ENCODE peak calls at places on chromosome 2, in seven cellular contexts. M, W, P, Y, X, B and V are unnamed samples.

GRCh38 chr2:225937625-225938024 is 538.1 kb downstream of the NYAP2 start:
- DNase-seq in M (peak), W (no peak), P (peak), Y (peak), X (no peak), B (no peak), V (no peak)

GRCh38 chr2:25981596-25982272 is 563 bp downstream of the KIF3C start:
- DNase-seq in M (no peak), W (peak), P (no peak), Y (no peak), X (no peak), B (peak), V (no peak)

GRCh38 chr2:233840520-233840919 is 13.8 kb downstream of the HJURP start:
- DNase-seq in M (no peak), W (no peak), P (no peak), Y (no peak), X (no peak), B (no peak), V (no peak)

GRCh38 chr2:229417176-229417575 is 146.1 kb upstream of the PID1 start:
- DNase-seq in M (no peak), W (no peak), P (no peak), Y (no peak), X (no peak), B (no peak), V (no peak)

GRCh38 chr2:128445533-128445900 is 126.8 kb upstream of the HS6ST1 start:
- DNase-seq in M (no peak), W (peak), P (no peak), Y (no peak), X (no peak), B (no peak), V (no peak)

GRCh38 chr2:14536976-14537375 is 95.5 kb upstream of the LRATD1 start:
- DNase-seq in M (no peak), W (no peak), P (no peak), Y (no peak), X (no peak), B (no peak), V (no peak)

GRCh38 chr2:23563673-23564617 is 179.0 kb downstream of the KLHL29 start:
- DNase-seq in M (peak), W (peak), P (no peak), Y (peak), X (no peak), B (peak), V (no peak)

GRCh38 chr2:73020306-73020656 is 51.2 kb downstream of the SFXN5 start:
- DNase-seq in M (no peak), W (no peak), P (no peak), Y (no peak), X (no peak), B (no peak), V (no peak)

GRCh38 chr2:42953216-42953615 is 160.8 kb upstream of the HAAO start:
- DNase-seq in M (no peak), W (no peak), P (no peak), Y (no peak), X (no peak), B (no peak), V (no peak)

GRCh38 chr2:42949125-42949524 is 156.7 kb upstream of the HAAO start:
- DNase-seq in M (no peak), W (no peak), P (no peak), Y (no peak), X (no peak), B (no peak), V (no peak)

GRCh38 chr2:42954227-42954962 is 162.0 kb upstream of the HAAO start:
- DNase-seq in M (peak), W (no peak), P (peak), Y (peak), X (no peak), B (no peak), V (no peak)

GRCh38 chr2:42947809-42948595 is 155.6 kb upstream of the HAAO start:
- DNase-seq in M (no peak), W (no peak), P (no peak), Y (no peak), X (no peak), B (no peak), V (no peak)

GRCh38 chr2:42951263-42951938 is 159.0 kb upstream of the HAAO start:
- DNase-seq in M (peak), W (no peak), P (no peak), Y (no peak), X (no peak), B (no peak), V (no peak)
- H3K18ac ChIP-seq in M (peak), W (no peak), P (no peak), Y (peak), X (no peak), B (no peak), V (no peak)

GRCh38 chr2:209685963-209686362 is 85.7 kb upstream of the UNC80 start:
- DNase-seq in M (no peak), W (no peak), P (no peak), Y (no peak), X (no peak), B (no peak), V (no peak)

GRCh38 chr2:209687261-209687660 is 84.4 kb upstream of the UNC80 start:
- DNase-seq in M (no peak), W (no peak), P (no peak), Y (no peak), X (no peak), B (peak), V (no peak)

GRCh38 chr2:209685340-209685739 is 86.3 kb upstream of the UNC80 start:
- DNase-seq in M (no peak), W (no peak), P (no peak), Y (no peak), X (no peak), B (no peak), V (no peak)

GRCh38 chr2:209686417-209686816 is 85.2 kb upstream of the UNC80 start:
- DNase-seq in M (no peak), W (no peak), P (no peak), Y (no peak), X (no peak), B (no peak), V (no peak)

GRCh38 chr2:209688388-209688787 is 83.2 kb upstream of the UNC80 start:
- DNase-seq in M (no peak), W (no peak), P (no peak), Y (no peak), X (no peak), B (no peak), V (no peak)
- H2BK120ac ChIP-seq in M (no peak), W (no peak), P (no peak), Y (no peak), X (no peak), B (no peak), V (no peak)

GRCh38 chr2:152432765-152433164 is 97.8 kb downstream of the FMNL2 start:
- DNase-seq in M (no peak), W (no peak), P (no peak), Y (no peak), X (no peak), B (no peak), V (no peak)
- H3K18ac ChIP-seq in M (no peak), W (no peak), P (no peak), Y (no peak), X (no peak), B (no peak), V (no peak)

GRCh38 chr2:218953366-218953954 is 6.0 kb upstream of the CDK5R2 start:
- DNase-seq in M (no peak), W (peak), P (peak), Y (no peak), X (no peak), B (no peak), V (no peak)

GRCh38 chr2:218957685-218958084 is 1.8 kb upstream of the CDK5R2 start:
- DNase-seq in M (no peak), W (no peak), P (no peak), Y (no peak), X (no peak), B (no peak), V (no peak)

GRCh38 chr2:218956039-218956438 is 3.4 kb upstream of the CDK5R2 start:
- DNase-seq in M (no peak), W (no peak), P (no peak), Y (no peak), X (no peak), B (no peak), V (no peak)

GRCh38 chr2:218954541-218955300 is 4.7 kb upstream of the CDK5R2 start:
- DNase-seq in M (no peak), W (no peak), P (no peak), Y (no peak), X (no peak), B (no peak), V (no peak)

DNA sequence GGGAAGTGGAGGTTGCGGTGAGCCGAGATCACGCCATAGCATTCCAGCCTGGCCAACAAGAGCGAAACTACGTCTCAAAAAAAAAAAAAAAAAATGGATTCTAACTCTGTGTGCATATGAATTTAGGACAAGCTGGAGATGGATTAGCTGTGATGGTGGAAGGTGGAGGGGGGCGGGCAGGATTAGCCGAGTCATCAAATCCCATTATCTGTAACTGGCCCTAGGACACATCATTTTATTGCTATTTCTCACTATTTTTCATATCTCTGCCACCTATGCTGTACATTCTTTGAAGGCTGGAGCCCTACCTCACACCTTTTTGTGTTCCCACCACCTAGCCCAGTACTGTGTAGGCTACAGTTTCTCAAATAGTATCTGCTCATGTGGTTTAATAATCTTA is 7.3 kb upstream of the CDK5R2 start:
- DNase-seq in M (no peak), W (no peak), P (no peak), Y (no peak), X (no peak), B (no peak), V (no peak)
- H2BK120ac ChIP-seq in M (no peak), W (no peak), P (no peak), Y (no peak), X (no peak), B (no peak), V (no peak)